ENCODE peak calls at places on chromosomes 11 and 22, in nine cellular contexts. R is GM04504; Z is NCI-H2081; G is NT2/D1; S is Calu3; D is activated effector memory CD4-positive, alpha-beta T cell treated with Interleukin-2 at 50 U/mL for 16 hours; I is activated CD8-positive, alpha-beta memory T cell treated with anti-CD3 and anti-CD28 coated beads, Interleukin-2, amount 50 U/mL, for 4 hours; W is kidney; N is HFFc6. X is an unnamed sample.
A peak's percentile ranks its signal among the peaks of the same experiment; 100 is the strongest.

GRCh38 chr11:114059984-114060401 is 482 bp downstream of the ZBTB16 start:
- DNase-seq in R (no peak), Z (no peak), G (no peak), S (no peak), D (no peak), I (peak; percentile 33), W (no peak), N (no peak), X (peak; percentile 40)

GRCh38 chr22:27283240-27283639 is 518.3 kb downstream of the MN1 start:
- DNase-seq in R (no peak), Z (no peak), G (no peak), S (no peak), D (no peak), I (no peak), W (no peak), N (no peak), X (no peak)

GRCh38 chr22:19056951-19057401 is 65.2 kb downstream of the DGCR2 start:
- DNase-seq in R (no peak), Z (no peak), G (no peak), S (no peak), D (no peak), I (no peak), W (peak; percentile 67), N (no peak), X (no peak)

GRCh38 chr11:6843670-6844069 is 1.8 kb upstream of the OR10A5 start:
- DNase-seq in R (no peak), Z (no peak), G (peak; percentile 27), S (no peak), D (no peak), I (no peak), W (no peak), N (no peak), X (no peak)

GRCh38 chr11:1487851-1488574 is 1.4 kb upstream of the MOB2 start:
- DNase-seq in R (no peak), Z (no peak), G (no peak), S (no peak), D (no peak), I (no peak), W (peak; percentile 59), N (no peak), X (no peak)

GRCh38 chr11:47724041-47724729 is 9.0 kb upstream of the AGBL2 start:
- DNase-seq in R (no peak), Z (no peak), G (no peak), S (peak; percentile 7), D (no peak), I (no peak), W (no peak), N (no peak), X (no peak)

GRCh38 chr11:40274017-40274416 is 1185.4 kb downstream of the LRRC4C start:
- DNase-seq in R (peak; percentile 13), Z (no peak), G (no peak), S (no peak), D (no peak), I (no peak), W (no peak), N (peak; percentile 74), X (no peak)

GRCh38 chr11:9697766-9698165 is 33.9 kb downstream of the SWAP70 start:
- DNase-seq in R (no peak), Z (no peak), G (no peak), S (no peak), D (no peak), I (no peak), W (no peak), N (no peak), X (no peak)

GRCh38 chr11:46278387-46279173 is 1.1 kb downstream of the CREB3L1 start:
- DNase-seq in R (no peak), Z (no peak), G (no peak), S (peak; percentile 53), D (no peak), I (peak; percentile 29), W (peak; percentile 80), N (peak; percentile 54), X (no peak)